ENCODE peak calls at places on chromosomes 12 and 14, in five cellular contexts. X is fibroblast of mammary gland, J is DND-41, Z is cardiac fibroblast, V is esophagus squamous epithelium. N is an unnamed sample.

GRCh38 chr12:30825341-30825740 is 70.6 kb upstream of the CAPRIN2 start:
- DNase-seq in X (no peak), J (no peak), V (no peak), Z (no peak), N (no peak)

GRCh38 chr12:19234991-19235876 is 105.7 kb downstream of the PLEKHA5 start:
- DNase-seq in J (no peak), V (no peak), Z (peak; percentile 55), X (peak; percentile 62), N (no peak)

GRCh38 chr14:101509730-101510371 is 51.4 kb upstream of the DIO3 start:
- DNase-seq in V (no peak), Z (no peak), X (no peak), J (no peak), N (no peak)

GRCh38 chr14:74065746-74066575 is 18.3 kb downstream of the ALDH6A1 start:
- DNase-seq in Z (peak; percentile 64), J (no peak), X (peak; percentile 31), V (no peak), N (no peak)

GRCh38 chr12:121925361-121925725 is 7.0 kb downstream of the CFAP251 start:
- DNase-seq in Z (peak; percentile 81), V (no peak), J (no peak), X (peak; percentile 87), N (no peak)

GRCh38 chr14:91032250-91032649 is 28.2 kb downstream of the RPS6KA5 start:
- DNase-seq in V (no peak), X (no peak), J (no peak), Z (no peak), N (no peak)

GRCh38 chr14:69999246-69999645 is 120.0 kb downstream of the SMOC1 start:
- DNase-seq in Z (peak; percentile 86), J (no peak), X (peak; percentile 76), V (no peak), N (no peak)

GRCh38 chr12:46763230-46763629 is 62.6 kb downstream of the SLC38A4 start:
- DNase-seq in X (no peak), J (no peak), V (no peak), Z (no peak), N (peak; percentile 10)

GRCh38 chr12:84718901-84719300 is 193.7 kb downstream of the SLC6A15 start:
- DNase-seq in Z (no peak), V (no peak), X (no peak), J (no peak), N (no peak)

GRCh38 chr12:56897844-56898341 is 36.3 kb downstream of the SDR9C7 start:
- DNase-seq in J (no peak), V (no peak), Z (peak; percentile 13), X (peak; percentile 33), N (no peak)

GRCh38 chr12:91189526-91189925 is 6.9 kb upstream of the DCN start:
- DNase-seq in Z (peak; percentile 72), J (no peak), V (no peak), X (peak; percentile 78), N (no peak)

GRCh38 chr12:4275869-4276253 is 2.3 kb downstream of the CCND2 start:
- DNase-seq in Z (no peak), X (no peak), J (no peak), V (no peak), N (no peak)

GRCh38 chr14:30272848-30273563 is 286.0 kb upstream of the G2E3 start:
- DNase-seq in J (no peak), Z (no peak), V (no peak), X (no peak), N (no peak)

GRCh38 chr14:21729703-21730212 is 56.1 kb upstream of the OR4E1 start:
- DNase-seq in J (no peak), Z (no peak), V (no peak), X (no peak), N (no peak)

GRCh38 chr14:97779140-97779539 is 982.0 kb downstream of the VRK1 start:
- DNase-seq in Z (no peak), V (no peak), X (no peak), J (no peak), N (peak; percentile 19)

GRCh38 chr14:94129758-94130414 is 482 bp upstream of the IFI27L2 start:
- DNase-seq in J (peak; percentile 24), V (no peak), Z (peak; percentile 70), X (peak; percentile 75), N (peak; percentile 34)

GRCh38 chr12:108570743-108571603 is 8.6 kb downstream of the ISCU start:
- DNase-seq in Z (peak; percentile 76), V (no peak), X (peak; percentile 79), J (peak; percentile 23), N (peak; percentile 77)

GRCh38 chr12:23424685-23425084 is 524.8 kb downstream of the SOX5 start:
- DNase-seq in V (no peak), Z (no peak), X (no peak), J (no peak), N (no peak)

GRCh38 chr12:58254463-58254862 is 313.1 kb downstream of the ATP23 start:
- DNase-seq in X (no peak), V (no peak), J (no peak), Z (no peak), N (no peak)

GRCh38 chr14:57493467-57494181 is at the start of gene CCDC198:
- DNase-seq in V (no peak), Z (no peak), X (peak; percentile 14), J (no peak), N (no peak)

GRCh38 chr14:104025481-104025975 is 60.0 kb upstream of the ASPG start:
- DNase-seq in J (no peak), V (no peak), Z (no peak), X (no peak), N (no peak)

GRCh38 chr14:75479770-75480600 is 42.3 kb upstream of the BATF start:
- DNase-seq in X (no peak), V (no peak), Z (no peak), J (no peak), N (peak; percentile 84)

GRCh38 chr12:104090685-104091084 is 26.4 kb downstream of the HCFC2 start:
- DNase-seq in J (no peak), V (no peak), X (no peak), Z (no peak), N (no peak)

GRCh38 chr12:18895946-18896345 is 158.0 kb downstream of the CAPZA3 start:
- DNase-seq in V (no peak), J (peak; percentile 10), Z (no peak), X (no peak), N (no peak)

GRCh38 chr14:76754586-76754985 is 6.7 kb upstream of the VASH1 start:
- DNase-seq in X (no peak), V (no peak), Z (no peak), J (no peak), N (no peak)

GRCh38 chr12:52284562-52285171 is 6.7 kb downstream of the KRT81 start:
- DNase-seq in J (no peak), X (no peak), Z (no peak), V (no peak), N (no peak)

GRCh38 chr12:20426956-20427355 is 58.6 kb downstream of the PDE3A start:
- DNase-seq in V (no peak), J (no peak), Z (no peak), X (no peak), N (no peak)

GRCh38 chr12:20420557-20420956 is 52.2 kb downstream of the PDE3A start:
- DNase-seq in J (no peak), V (no peak), Z (peak; percentile 37), X (no peak), N (no peak)

GRCh38 chr12:20426191-20426590 is 57.9 kb downstream of the PDE3A start:
- DNase-seq in V (no peak), Z (peak; percentile 72), J (no peak), X (peak; percentile 86), N (no peak)

GRCh38 chr12:20421338-20421890 is 53.1 kb downstream of the PDE3A start:
- DNase-seq in Z (no peak), V (no peak), J (no peak), X (no peak), N (peak; percentile 7)

GRCh38 chr12:20423557-20423956 is 55.2 kb downstream of the PDE3A start:
- DNase-seq in J (no peak), X (no peak), Z (no peak), V (no peak), N (no peak)
- TF ChIP-seq CTCF in J (no peak), X (no peak), Z (peak; percentile 18), V (no peak), N (no peak)

DNA sequence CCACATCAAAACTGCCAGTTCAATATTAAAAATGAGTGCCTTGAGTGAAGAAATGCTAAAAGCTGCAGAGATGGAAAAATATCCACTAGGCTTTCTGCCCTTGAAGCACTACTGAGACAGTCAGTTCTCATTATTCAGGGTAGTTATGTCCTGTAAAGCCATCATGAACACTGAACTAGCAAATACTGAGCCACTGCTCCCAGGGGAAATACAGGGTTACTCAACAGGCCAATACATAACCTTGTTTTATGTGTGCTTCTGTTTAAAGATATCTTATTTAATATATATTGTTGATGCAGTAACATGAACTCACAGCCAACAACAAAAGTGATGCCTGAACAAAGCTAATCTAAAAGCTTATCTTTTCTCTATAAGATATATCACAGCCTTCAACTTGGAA is 3.3 kb downstream of the RAD52 start:
- DNase-seq in Z (peak; percentile 60), X (peak; percentile 29), V (no peak), J (no peak), N (peak; percentile 26)
- H3K4me3 ChIP-seq in Z (no peak overlapping the region), X (no peak overlapping the region), V (no peak overlapping the region), J (no peak overlapping the region), N (no peak overlapping the region)

DNA sequence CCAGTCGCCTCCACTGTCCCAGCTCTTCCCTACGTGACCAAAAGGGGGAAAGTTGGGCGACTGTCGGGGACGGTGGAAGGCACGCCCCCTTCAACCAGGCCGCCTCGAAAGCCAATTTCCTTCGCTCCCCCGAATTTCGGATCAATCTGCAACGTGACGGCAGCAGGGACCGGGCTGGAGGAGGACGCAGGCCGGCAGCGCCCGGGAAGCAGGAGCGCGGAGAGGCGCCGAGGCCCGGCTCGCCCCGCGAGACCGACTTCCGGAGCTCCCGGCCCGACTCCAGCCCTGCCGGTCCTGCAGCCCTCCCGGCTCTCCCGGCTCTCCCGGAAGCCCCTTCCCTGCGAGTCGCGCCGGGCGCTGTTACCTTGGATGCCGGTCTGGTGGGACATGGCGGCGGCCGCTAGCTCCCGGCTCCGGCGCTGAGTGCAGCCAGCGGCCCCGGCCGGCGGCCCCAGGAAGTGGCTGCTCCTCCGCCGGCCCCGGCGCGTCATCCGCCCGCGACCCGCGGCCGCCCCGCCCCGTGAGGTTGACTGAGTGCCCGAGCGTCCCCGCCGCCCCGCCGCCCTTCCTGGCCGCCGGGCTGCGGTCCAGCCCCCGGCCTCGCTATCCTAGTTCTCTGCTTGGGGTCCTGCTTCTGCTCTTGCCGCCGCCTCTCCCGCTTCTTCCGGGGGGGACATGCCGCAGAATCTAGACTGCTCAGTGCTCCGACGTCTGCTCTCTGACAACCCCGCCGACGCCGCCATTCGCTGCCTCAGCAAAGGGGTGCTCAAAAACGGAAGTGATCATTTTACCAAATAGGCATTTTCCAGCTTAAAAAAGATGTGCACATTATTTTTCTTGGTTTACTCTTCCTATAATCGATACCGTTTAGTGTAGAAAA is at the start of gene TWF1:
- DNase-seq in V (peak; percentile 45), J (peak; percentile 81), Z (peak; percentile 77), X (peak; percentile 59), N (peak; percentile 89)
- TF ChIP-seq CTCF in V (peak; percentile 38), J (peak; percentile 27), Z (peak; percentile 42), X (peak; percentile 32), N (peak; percentile 23)

GRCh38 chr12:2794736-2795289 is at the start of gene FKBP4:
- DNase-seq in V (peak; percentile 46), J (peak; percentile 85), X (peak; percentile 67), Z (peak; percentile 76), N (peak; percentile 91)

GRCh38 chr12:2793561-2793960 is 1.2 kb upstream of the FKBP4 start:
- DNase-seq in V (no peak), Z (no peak), J (no peak), X (no peak), N (no peak)

GRCh38 chr12:2792670-2793500 is 1.9 kb upstream of the FKBP4 start:
- DNase-seq in J (no peak), Z (no peak), X (no peak), V (no peak), N (no peak)

GRCh38 chr12:2795291-2796186 is 769 bp downstream of the FKBP4 start:
- DNase-seq in J (peak; percentile 73), Z (peak; percentile 44), V (no peak), X (peak; percentile 38), N (peak; percentile 79)

GRCh38 chr12:2794261-2794735 is 472 bp upstream of the FKBP4 start:
- DNase-seq in V (no peak), Z (peak; percentile 49), J (no peak), X (peak; percentile 30), N (peak; percentile 18)
- H3K4me3 ChIP-seq in V (peak overlapping the region; percentile 96), Z (peak overlapping the region; percentile 80), J (peak overlapping the region; percentile 92), X (peak overlapping the region; percentile 47), N (peak overlapping the region; percentile 89)

N was measured in GM12865.